ENCODE peak calls at places on chromosomes 4 and X, in eight cellular contexts. A is mammary epithelial cell, N is fibroblast of the aortic adventitia, H is cardiac fibroblast, G is left ventricle myocardium inferior, L is AG04449, B is hepatocyte, K is suprapubic skin. F is an unnamed sample.

GRCh38 chrX:130108647-130109428 is 1.5 kb downstream of the ELF4 start:
- DNase-seq in A (peak), N (peak), H (peak), G (peak), L (no peak), B (peak), K (no peak), F (no peak)

GRCh38 chr4:180150818-180151217 is 2092.4 kb upstream of the TENM3 start:
- DNase-seq in A (no peak), N (no peak), H (no peak), G (no peak), L (no peak), B (no peak), K (no peak), F (no peak)

GRCh38 chr4:116180056-116180690 is 905.2 kb downstream of the TRAM1L1 start:
- DNase-seq in A (peak), N (no peak), H (peak), G (no peak), L (no peak), B (peak), K (no peak), F (no peak)

GRCh38 chr4:140609548-140610425 is 41.0 kb upstream of the UCP1 start:
- DNase-seq in A (peak), N (peak), H (peak), G (no peak), L (no peak), B (peak), K (no peak), F (no peak)

GRCh38 chrX:112761239-112762207 is 79.1 kb downstream of the AMOT start:
- DNase-seq in A (no peak), N (no peak), H (no peak), G (no peak), L (no peak), B (no peak), K (no peak), F (no peak)

GRCh38 chrX:98490670-98491069 is 1607.0 kb downstream of the RPA4 start:
- DNase-seq in A (no peak), N (no peak), H (no peak), G (no peak), L (no peak), B (no peak), K (no peak), F (no peak)

GRCh38 chrX:109987884-109988283 is 15.0 kb upstream of the TMEM164 start:
- DNase-seq in A (no peak), N (peak), H (peak), G (no peak), L (no peak), B (no peak), K (no peak), F (no peak)

GRCh38 chr4:63296773-63297172 is 1112.5 kb downstream of the TECRL start:
- DNase-seq in A (no peak), N (no peak), H (no peak), G (no peak), L (no peak), B (peak), K (no peak), F (no peak)

GRCh38 chr4:185205697-185206342 is 2.0 kb upstream of the CFAP97 start:
- DNase-seq in A (no peak), N (no peak), H (no peak), G (no peak), L (no peak), B (no peak), K (no peak), F (no peak)

DNA sequence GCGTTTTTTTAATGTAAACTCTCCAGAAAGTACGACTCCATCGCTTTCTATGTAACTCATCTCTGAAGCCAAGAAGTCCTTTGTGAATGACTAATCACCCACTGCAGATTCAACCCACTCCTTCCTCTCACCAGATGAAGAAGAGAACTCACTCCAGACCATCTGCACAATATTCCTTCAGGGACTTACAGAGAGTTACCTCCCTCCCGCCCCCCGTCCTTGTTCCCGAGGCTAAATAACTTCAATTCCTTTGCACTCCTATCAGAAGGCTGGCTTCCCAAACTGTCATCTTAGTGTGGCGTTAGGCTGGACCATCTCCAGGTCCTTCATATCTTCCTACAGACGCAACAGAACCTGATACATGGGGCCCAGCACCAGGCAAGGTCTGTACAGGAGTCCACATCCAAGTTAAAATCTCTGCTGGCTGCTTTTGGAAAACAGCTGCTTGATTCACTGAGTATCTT is 82.4 kb downstream of the AFAP1 start:
- DNase-seq in A (peak), N (peak), H (peak), G (peak), L (peak), B (no peak), K (no peak), F (no peak)
- H3K4me3 ChIP-seq in A (no peak), N (no peak), H (no peak), G (no peak), L (no peak), B (no peak), K (no peak), F (no peak)

GRCh38 chrX:12352922-12353321 is 214.6 kb downstream of the FRMPD4 start:
- DNase-seq in A (peak), N (no peak), H (no peak), G (no peak), L (no peak), B (no peak), K (no peak), F (no peak)

GRCh38 chrX:12344954-12345353 is 206.7 kb downstream of the FRMPD4 start:
- DNase-seq in A (no peak), N (no peak), H (no peak), G (no peak), L (no peak), B (no peak), K (no peak), F (no peak)

DNA sequence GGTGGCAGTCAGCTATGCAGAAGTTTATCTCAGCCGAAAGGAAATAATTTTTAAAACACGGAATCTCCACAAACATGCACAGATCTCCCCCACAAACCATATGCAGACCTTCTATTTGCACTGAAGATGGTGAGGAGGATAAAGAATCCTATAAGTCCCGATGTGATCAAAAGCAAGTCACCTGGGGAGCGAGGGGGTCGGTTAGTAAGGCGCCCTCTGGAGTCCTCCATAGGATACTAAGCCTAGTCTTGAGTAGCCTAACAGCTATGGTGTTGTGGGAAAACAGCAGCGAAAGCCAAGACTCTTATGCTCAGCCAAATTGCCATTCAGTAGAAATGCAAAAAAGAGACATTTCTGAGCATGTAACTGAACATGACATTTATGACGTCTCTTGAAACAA is 210.9 kb downstream of the FRMPD4 start:
- DNase-seq in A (no peak), N (no peak), H (no peak), G (no peak), L (no peak), B (no peak), K (no peak), F (no peak)
- TF ChIP-seq CTCF in A (no peak), N (no peak), H (no peak), G (no peak), L (no peak), B (no peak), K (no peak), F (no peak)

GRCh38 chr4:99894998-99895397 is 771 bp upstream of the LAMTOR3 start:
- DNase-seq in A (no peak), N (no peak), H (no peak), G (no peak), L (no peak), B (no peak), K (no peak), F (no peak)

GRCh38 chr4:99887837-99888236 is 6.4 kb downstream of the LAMTOR3 start:
- DNase-seq in A (no peak), N (peak), H (peak), G (no peak), L (no peak), B (peak), K (no peak), F (peak)

GRCh38 chr4:99893991-99894981 is at the start of gene LAMTOR3:
- DNase-seq in A (peak), N (peak), H (peak), G (peak), L (peak), B (peak), K (peak), F (peak)

DNA sequence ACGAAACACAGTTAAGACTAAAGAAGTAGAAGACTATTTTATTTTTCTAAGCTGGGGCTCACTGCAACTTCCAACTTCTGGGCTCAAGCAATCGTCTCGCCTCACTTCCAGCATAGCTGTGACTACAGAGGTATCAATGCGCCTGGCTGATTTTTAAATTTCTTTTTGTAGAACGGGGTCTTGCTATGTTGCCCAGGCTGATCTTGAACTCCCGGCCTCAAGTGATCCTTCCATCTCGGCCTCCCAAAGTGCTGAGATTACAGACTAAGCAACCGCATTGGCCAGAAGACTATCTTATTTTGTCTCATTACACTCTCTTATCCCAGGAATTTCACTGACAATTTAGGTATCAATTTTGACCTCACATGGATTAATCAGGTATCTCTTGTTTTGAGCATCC is 1.2 kb downstream of the LAMTOR3 start:
- DNase-seq in A (no peak), N (no peak), H (no peak), G (no peak), L (no peak), B (no peak), K (no peak), F (no peak)
- H3K4me3 ChIP-seq in A (peak), N (peak), H (peak), G (peak), L (peak), B (peak), K (peak), F (peak)

DNA sequence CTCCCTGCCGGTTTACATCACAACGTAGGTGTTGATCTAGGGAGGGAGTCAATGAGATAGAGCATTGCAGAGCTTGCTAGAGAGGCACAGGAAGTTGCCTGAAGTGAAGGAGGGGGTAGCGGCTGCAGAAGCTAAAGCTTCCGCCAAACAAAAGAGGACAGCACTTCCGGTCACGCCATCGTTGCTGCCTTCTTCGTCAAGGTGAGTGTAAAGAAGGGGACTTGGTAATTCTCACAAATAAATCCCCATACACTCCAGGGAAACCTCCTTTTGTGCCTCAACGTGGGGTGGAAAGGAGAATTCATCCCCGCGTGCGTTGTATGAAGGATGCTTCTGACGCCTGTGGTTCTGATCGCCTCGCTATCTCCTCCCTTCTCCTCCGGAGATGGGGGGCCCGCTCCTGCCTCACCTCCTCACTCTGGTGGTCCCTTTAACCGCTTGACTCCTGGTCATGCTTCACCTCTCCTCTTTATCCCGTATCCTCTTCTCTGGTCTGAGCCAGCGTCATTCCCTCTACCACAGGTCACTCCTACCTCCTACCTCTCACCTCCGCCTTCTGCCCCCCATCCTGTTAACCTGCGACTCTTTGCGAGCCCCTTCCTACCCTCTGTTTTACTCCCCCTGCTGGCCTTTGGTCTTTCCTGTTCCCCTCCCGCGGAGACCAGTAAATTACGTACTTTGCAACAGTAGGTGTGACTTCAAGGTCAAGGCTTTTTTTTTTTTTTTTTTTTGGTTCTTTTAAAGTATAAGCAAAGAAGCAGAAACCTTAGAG is 59.9 kb downstream of the GSPT2 start:
- DNase-seq in A (peak), N (peak), H (peak), G (peak), L (no peak), B (peak), K (peak), F (peak)
- TF ChIP-seq CTCF in A (peak), N (peak), H (peak), G (peak), L (peak), B (peak), K (no peak), F (peak)

GRCh38 chr4:143359794-143360193 is 23.1 kb downstream of the GAB1 start:
- DNase-seq in A (peak), N (no peak), H (no peak), G (no peak), L (no peak), B (no peak), K (no peak), F (no peak)
- H3K4me3 ChIP-seq in A (no peak), N (no peak), H (no peak), G (no peak), L (no peak), B (no peak), K (no peak), F (no peak)